ENCODE peak calls at places on chromosomes 4 and X, in eight cellular contexts. One of them, this sample, is unnamed.

GRCh38 chr4:139559692-139560091 is 3.7 kb upstream of the SETD7 start:
- DNase-seq in stimulated activated CD4-positive, alpha-beta T cell treated with anti-CD3 and anti-CD28 coated beads, Interleukin-2, amount 100 ng/mL, for 48 hours: no peak
- DNase-seq in endothelial cell: no peak
- DNase-seq in stimulated activated CD8-positive, alpha-beta memory T cell treated with anti-CD3 and anti-CD28 coated beads, Interleukin-7, amount 100 ng/mL, for 1 hour: no peak
- DNase-seq in immature natural killer cell: no peak
- DNase-seq in posterior vena cava: no peak
- DNase-seq in brain microvascular endothelial cell: no peak
- DNase-seq in spleen: no peak
- DNase-seq in this sample: no peak

GRCh38 chrX:17826609-17827496 is 34.2 kb downstream of the RAI2 start:
- DNase-seq in stimulated activated CD4-positive, alpha-beta T cell treated with anti-CD3 and anti-CD28 coated beads, Interleukin-2, amount 100 ng/mL, for 48 hours: no peak
- DNase-seq in endothelial cell: no peak
- DNase-seq in stimulated activated CD8-positive, alpha-beta memory T cell treated with anti-CD3 and anti-CD28 coated beads, Interleukin-7, amount 100 ng/mL, for 1 hour: no peak
- DNase-seq in immature natural killer cell: no peak
- DNase-seq in posterior vena cava: no peak
- DNase-seq in brain microvascular endothelial cell: peak; percentile 21
- DNase-seq in spleen: no peak
- DNase-seq in this sample: no peak

GRCh38 chr4:181766061-181766460 is 477.1 kb upstream of the TENM3 start:
- DNase-seq in stimulated activated CD4-positive, alpha-beta T cell treated with anti-CD3 and anti-CD28 coated beads, Interleukin-2, amount 100 ng/mL, for 48 hours: no peak
- DNase-seq in endothelial cell: no peak
- DNase-seq in stimulated activated CD8-positive, alpha-beta memory T cell treated with anti-CD3 and anti-CD28 coated beads, Interleukin-7, amount 100 ng/mL, for 1 hour: no peak
- DNase-seq in immature natural killer cell: no peak
- DNase-seq in posterior vena cava: no peak
- DNase-seq in brain microvascular endothelial cell: no peak
- DNase-seq in spleen: no peak
- DNase-seq in this sample: no peak

GRCh38 chrX:150625107-150625506 is 56.7 kb downstream of the MTM1 start:
- DNase-seq in stimulated activated CD4-positive, alpha-beta T cell treated with anti-CD3 and anti-CD28 coated beads, Interleukin-2, amount 100 ng/mL, for 48 hours: no peak
- DNase-seq in endothelial cell: no peak
- DNase-seq in stimulated activated CD8-positive, alpha-beta memory T cell treated with anti-CD3 and anti-CD28 coated beads, Interleukin-7, amount 100 ng/mL, for 1 hour: no peak
- DNase-seq in immature natural killer cell: no peak
- DNase-seq in posterior vena cava: no peak
- DNase-seq in brain microvascular endothelial cell: no peak
- DNase-seq in spleen: no peak
- DNase-seq in this sample: no peak

GRCh38 chr4:109977854-109978501 is 65.3 kb downstream of the EGF start:
- DNase-seq in stimulated activated CD4-positive, alpha-beta T cell treated with anti-CD3 and anti-CD28 coated beads, Interleukin-2, amount 100 ng/mL, for 48 hours: no peak
- DNase-seq in endothelial cell: no peak
- DNase-seq in stimulated activated CD8-positive, alpha-beta memory T cell treated with anti-CD3 and anti-CD28 coated beads, Interleukin-7, amount 100 ng/mL, for 1 hour: no peak
- DNase-seq in immature natural killer cell: peak; percentile 9
- DNase-seq in posterior vena cava: no peak
- DNase-seq in brain microvascular endothelial cell: peak; percentile 64
- DNase-seq in spleen: no peak
- DNase-seq in this sample: no peak

GRCh38 chr4:162201673-162202072 is 37.9 kb upstream of the FSTL5 start:
- DNase-seq in stimulated activated CD4-positive, alpha-beta T cell treated with anti-CD3 and anti-CD28 coated beads, Interleukin-2, amount 100 ng/mL, for 48 hours: no peak
- DNase-seq in endothelial cell: no peak
- DNase-seq in stimulated activated CD8-positive, alpha-beta memory T cell treated with anti-CD3 and anti-CD28 coated beads, Interleukin-7, amount 100 ng/mL, for 1 hour: no peak
- DNase-seq in immature natural killer cell: no peak
- DNase-seq in posterior vena cava: no peak
- DNase-seq in brain microvascular endothelial cell: peak; percentile 32
- DNase-seq in spleen: no peak
- DNase-seq in this sample: no peak

GRCh38 chr4:92862509-92862908 is 558.7 kb downstream of the GRID2 start:
- DNase-seq in stimulated activated CD4-positive, alpha-beta T cell treated with anti-CD3 and anti-CD28 coated beads, Interleukin-2, amount 100 ng/mL, for 48 hours: no peak
- DNase-seq in endothelial cell: no peak
- DNase-seq in stimulated activated CD8-positive, alpha-beta memory T cell treated with anti-CD3 and anti-CD28 coated beads, Interleukin-7, amount 100 ng/mL, for 1 hour: no peak
- DNase-seq in immature natural killer cell: no peak
- DNase-seq in posterior vena cava: no peak
- DNase-seq in brain microvascular endothelial cell: no peak
- DNase-seq in spleen: no peak
- DNase-seq in this sample: no peak

GRCh38 chr4:102390438-102390837 is 45.2 kb upstream of the SLC39A8 start:
- DNase-seq in stimulated activated CD4-positive, alpha-beta T cell treated with anti-CD3 and anti-CD28 coated beads, Interleukin-2, amount 100 ng/mL, for 48 hours: no peak
- DNase-seq in endothelial cell: no peak
- DNase-seq in stimulated activated CD8-positive, alpha-beta memory T cell treated with anti-CD3 and anti-CD28 coated beads, Interleukin-7, amount 100 ng/mL, for 1 hour: no peak
- DNase-seq in immature natural killer cell: no peak
- DNase-seq in posterior vena cava: no peak
- DNase-seq in brain microvascular endothelial cell: peak; percentile 1
- DNase-seq in spleen: no peak
- DNase-seq in this sample: no peak

GRCh38 chrX:44012484-44013096 is 39.4 kb upstream of the NDP start:
- DNase-seq in stimulated activated CD4-positive, alpha-beta T cell treated with anti-CD3 and anti-CD28 coated beads, Interleukin-2, amount 100 ng/mL, for 48 hours: peak; percentile 25
- DNase-seq in endothelial cell: no peak
- DNase-seq in stimulated activated CD8-positive, alpha-beta memory T cell treated with anti-CD3 and anti-CD28 coated beads, Interleukin-7, amount 100 ng/mL, for 1 hour: peak; percentile 9
- DNase-seq in immature natural killer cell: peak; percentile 67
- DNase-seq in posterior vena cava: peak; percentile 81
- DNase-seq in brain microvascular endothelial cell: peak; percentile 61
- DNase-seq in spleen: peak; percentile 81
- DNase-seq in this sample: no peak

GRCh38 chr4:156255205-156255604 is 301.5 kb upstream of the CTSO start:
- DNase-seq in stimulated activated CD4-positive, alpha-beta T cell treated with anti-CD3 and anti-CD28 coated beads, Interleukin-2, amount 100 ng/mL, for 48 hours: no peak
- DNase-seq in endothelial cell: no peak
- DNase-seq in stimulated activated CD8-positive, alpha-beta memory T cell treated with anti-CD3 and anti-CD28 coated beads, Interleukin-7, amount 100 ng/mL, for 1 hour: no peak
- DNase-seq in immature natural killer cell: no peak
- DNase-seq in posterior vena cava: no peak
- DNase-seq in brain microvascular endothelial cell: no peak
- DNase-seq in spleen: no peak
- DNase-seq in this sample: no peak

GRCh38 chrX:13260598-13260997 is 59.3 kb downstream of the ATXN3L start:
- DNase-seq in stimulated activated CD4-positive, alpha-beta T cell treated with anti-CD3 and anti-CD28 coated beads, Interleukin-2, amount 100 ng/mL, for 48 hours: no peak
- DNase-seq in endothelial cell: no peak
- DNase-seq in stimulated activated CD8-positive, alpha-beta memory T cell treated with anti-CD3 and anti-CD28 coated beads, Interleukin-7, amount 100 ng/mL, for 1 hour: no peak
- DNase-seq in immature natural killer cell: no peak
- DNase-seq in posterior vena cava: no peak
- DNase-seq in brain microvascular endothelial cell: no peak
- DNase-seq in spleen: no peak
- DNase-seq in this sample: no peak

GRCh38 chr4:15035152-15035551 is 32.9 kb downstream of the CPEB2 start:
- DNase-seq in stimulated activated CD4-positive, alpha-beta T cell treated with anti-CD3 and anti-CD28 coated beads, Interleukin-2, amount 100 ng/mL, for 48 hours: no peak
- DNase-seq in endothelial cell: no peak
- DNase-seq in stimulated activated CD8-positive, alpha-beta memory T cell treated with anti-CD3 and anti-CD28 coated beads, Interleukin-7, amount 100 ng/mL, for 1 hour: no peak
- DNase-seq in immature natural killer cell: no peak
- DNase-seq in posterior vena cava: no peak
- DNase-seq in brain microvascular endothelial cell: peak; percentile 31
- DNase-seq in spleen: no peak
- DNase-seq in this sample: no peak

GRCh38 chr4:75099321-75099720 is 166.4 kb downstream of the PARM1 start:
- DNase-seq in stimulated activated CD4-positive, alpha-beta T cell treated with anti-CD3 and anti-CD28 coated beads, Interleukin-2, amount 100 ng/mL, for 48 hours: no peak
- DNase-seq in endothelial cell: no peak
- DNase-seq in stimulated activated CD8-positive, alpha-beta memory T cell treated with anti-CD3 and anti-CD28 coated beads, Interleukin-7, amount 100 ng/mL, for 1 hour: no peak
- DNase-seq in immature natural killer cell: no peak
- DNase-seq in posterior vena cava: no peak
- DNase-seq in brain microvascular endothelial cell: no peak
- DNase-seq in spleen: peak; percentile 75
- DNase-seq in this sample: no peak

GRCh38 chrX:73977542-73978169 is 326.3 kb upstream of the ZCCHC13 start:
- DNase-seq in stimulated activated CD4-positive, alpha-beta T cell treated with anti-CD3 and anti-CD28 coated beads, Interleukin-2, amount 100 ng/mL, for 48 hours: no peak
- DNase-seq in endothelial cell: no peak
- DNase-seq in stimulated activated CD8-positive, alpha-beta memory T cell treated with anti-CD3 and anti-CD28 coated beads, Interleukin-7, amount 100 ng/mL, for 1 hour: no peak
- DNase-seq in immature natural killer cell: peak; percentile 29
- DNase-seq in posterior vena cava: no peak
- DNase-seq in brain microvascular endothelial cell: no peak
- DNase-seq in spleen: no peak
- DNase-seq in this sample: no peak